ENCODE peak calls at places on chromosomes 1 and 21, in seven cellular contexts. One of them, this sample, is unnamed.
A peak's percentile ranks its signal among the peaks of the same experiment; 100 is the strongest.

GRCh38 chr1:174397261-174397660 is 50.5 kb upstream of the GPR52 start:
- DNase-seq in GM12878: no peak
- DNase-seq in K562: no peak
- DNase-seq in endothelial cell of umbilical vein: no peak
- DNase-seq in A549: no peak
- DNase-seq in HCT116: no peak
- DNase-seq in H1: no peak
- DNase-seq in this sample: no peak

GRCh38 chr1:106699436-106699835 is 357.0 kb upstream of the PRMT6 start:
- DNase-seq in GM12878: no peak
- DNase-seq in H1: no peak
- DNase-seq in endothelial cell of umbilical vein: no peak
- DNase-seq in HCT116: no peak
- DNase-seq in K562: no peak
- DNase-seq in A549: no peak
- DNase-seq in this sample: no peak

GRCh38 chr1:119285482-119285881 is 83.1 kb upstream of the HAO2 start:
- DNase-seq in A549: no peak
- DNase-seq in HCT116: no peak
- DNase-seq in H1: no peak
- DNase-seq in K562: no peak
- DNase-seq in endothelial cell of umbilical vein: no peak
- DNase-seq in GM12878: no peak
- DNase-seq in this sample: no peak

GRCh38 chr21:17610862-17611261 is 1.8 kb downstream of the BTG3 start:
- DNase-seq in endothelial cell of umbilical vein: no peak
- DNase-seq in GM12878: no peak
- DNase-seq in K562: no peak
- DNase-seq in A549: no peak
- DNase-seq in HCT116: no peak
- DNase-seq in H1: no peak
- DNase-seq in this sample: peak; percentile 13

GRCh38 chr1:229943988-229944743 is 122.9 kb upstream of the GALNT2 start:
- DNase-seq in GM12878: no peak
- DNase-seq in endothelial cell of umbilical vein: no peak
- DNase-seq in A549: no peak
- DNase-seq in K562: no peak
- DNase-seq in HCT116: no peak
- DNase-seq in H1: no peak
- DNase-seq in this sample: no peak

GRCh38 chr1:6509603-6510291 is 18.3 kb upstream of the PLEKHG5 start:
- DNase-seq in A549: no peak
- DNase-seq in H1: no peak
- DNase-seq in endothelial cell of umbilical vein: no peak
- DNase-seq in HCT116: no peak
- DNase-seq in GM12878: no peak
- DNase-seq in K562: no peak
- DNase-seq in this sample: no peak

GRCh38 chr1:212512731-212513559 is 80.2 kb downstream of the NENF start:
- DNase-seq in K562: no peak
- DNase-seq in GM12878: no peak
- DNase-seq in H1: no peak
- DNase-seq in HCT116: peak; percentile 51
- DNase-seq in endothelial cell of umbilical vein: no peak
- DNase-seq in A549: peak; percentile 40
- DNase-seq in this sample: no peak

GRCh38 chr1:114352797-114353196 is 158.2 kb downstream of the TRIM33 start:
- DNase-seq in GM12878: no peak
- DNase-seq in HCT116: no peak
- DNase-seq in H1: peak; percentile 45
- DNase-seq in endothelial cell of umbilical vein: no peak
- DNase-seq in A549: no peak
- DNase-seq in K562: peak; percentile 10
- DNase-seq in this sample: no peak

GRCh38 chr1:226373376-226373775 is 34.5 kb downstream of the PARP1 start:
- DNase-seq in A549: no peak
- DNase-seq in K562: no peak
- DNase-seq in GM12878: no peak
- DNase-seq in H1: no peak
- DNase-seq in HCT116: no peak
- DNase-seq in endothelial cell of umbilical vein: no peak
- DNase-seq in this sample: no peak

GRCh38 chr1:226708967-226709396 is 30.1 kb downstream of the ITPKB start:
- DNase-seq in endothelial cell of umbilical vein: no peak
- DNase-seq in A549: no peak
- DNase-seq in K562: no peak
- DNase-seq in HCT116: no peak
- DNase-seq in H1: no peak
- DNase-seq in GM12878: no peak
- DNase-seq in this sample: no peak

GRCh38 chr1:117180571-117180970 is 30.2 kb downstream of the VTCN1 start:
- DNase-seq in endothelial cell of umbilical vein: no peak
- DNase-seq in HCT116: no peak
- DNase-seq in A549: no peak
- DNase-seq in K562: no peak
- DNase-seq in H1: no peak
- DNase-seq in GM12878: no peak
- DNase-seq in this sample: no peak

GRCh38 chr1:119001181-119002018 is 13.3 kb upstream of the TBX15 start:
- DNase-seq in GM12878: no peak
- DNase-seq in HCT116: no peak
- DNase-seq in A549: no peak
- DNase-seq in K562: no peak
- DNase-seq in endothelial cell of umbilical vein: no peak
- DNase-seq in H1: peak; percentile 60
- DNase-seq in this sample: no peak

GRCh38 chr1:94440088-94440487 is 21.9 kb downstream of the ABCD3 start:
- DNase-seq in A549: no peak
- DNase-seq in endothelial cell of umbilical vein: no peak
- DNase-seq in K562: peak; percentile 19
- DNase-seq in H1: no peak
- DNase-seq in GM12878: no peak
- DNase-seq in HCT116: no peak
- DNase-seq in this sample: no peak

GRCh38 chr1:206690516-206690915 is 5.8 kb downstream of the MAPKAPK2 start:
- DNase-seq in H1: no peak
- DNase-seq in GM12878: no peak
- DNase-seq in HCT116: no peak
- DNase-seq in A549: no peak
- DNase-seq in endothelial cell of umbilical vein: no peak
- DNase-seq in K562: peak; percentile 15
- DNase-seq in this sample: no peak

GRCh38 chr1:214515544-214516433 is 35.6 kb downstream of the PTPN14 start:
- DNase-seq in endothelial cell of umbilical vein: no peak
- DNase-seq in GM12878: no peak
- DNase-seq in K562: no peak
- DNase-seq in A549: no peak
- DNase-seq in H1: no peak
- DNase-seq in HCT116: no peak
- DNase-seq in this sample: no peak

GRCh38 chr1:185559684-185560310 is 174.4 kb upstream of the HMCN1 start:
- DNase-seq in endothelial cell of umbilical vein: peak; percentile 51
- DNase-seq in GM12878: peak; percentile 72
- DNase-seq in HCT116: peak; percentile 31
- DNase-seq in H1: peak; percentile 54
- DNase-seq in A549: peak; percentile 27
- DNase-seq in K562: peak; percentile 24
- DNase-seq in this sample: peak; percentile 26

GRCh38 chr1:225735252-225736149 is 42.1 kb upstream of the SRP9 start:
- DNase-seq in K562: no peak
- DNase-seq in A549: peak; percentile 82
- DNase-seq in GM12878: no peak
- DNase-seq in H1: no peak
- DNase-seq in HCT116: no peak
- DNase-seq in endothelial cell of umbilical vein: peak; percentile 68
- DNase-seq in this sample: peak; percentile 72

GRCh38 chr1:182292193-182292741 is 99.3 kb downstream of the GLUL start:
- DNase-seq in K562: no peak
- DNase-seq in H1: no peak
- DNase-seq in GM12878: no peak
- DNase-seq in HCT116: no peak
- DNase-seq in endothelial cell of umbilical vein: no peak
- DNase-seq in A549: no peak
- DNase-seq in this sample: peak; percentile 34

GRCh38 chr1:2230781-2231666 is 2.9 kb downstream of the SKI start:
- DNase-seq in HCT116: no peak
- DNase-seq in K562: peak; percentile 53
- DNase-seq in endothelial cell of umbilical vein: peak; percentile 28
- DNase-seq in GM12878: no peak
- DNase-seq in H1: peak; percentile 53
- DNase-seq in A549: no peak
- DNase-seq in this sample: no peak

DNA sequence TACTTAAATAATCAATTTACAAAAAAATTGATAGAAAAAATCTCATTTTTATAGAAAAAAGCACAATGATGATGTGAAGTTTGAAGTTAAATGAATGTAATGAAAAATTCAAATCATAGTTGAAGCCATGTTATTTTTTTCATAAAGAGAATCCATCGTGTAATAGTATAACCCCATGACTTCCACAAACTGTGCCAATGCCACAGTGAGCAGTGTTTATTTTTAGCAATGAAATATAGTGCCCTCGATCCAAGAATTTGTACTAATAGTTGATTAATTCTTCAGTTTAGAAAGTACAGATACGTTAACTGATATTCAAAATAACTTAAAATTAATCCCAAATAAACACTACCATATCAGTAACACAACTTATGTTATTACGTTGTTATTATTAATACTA is 225.9 kb downstream of the PTPRC start:
- DNase-seq in endothelial cell of umbilical vein: no peak
- DNase-seq in K562: no peak
- DNase-seq in HCT116: no peak
- DNase-seq in GM12878: no peak
- DNase-seq in H1: no peak
- DNase-seq in A549: no peak
- DNase-seq in this sample: no peak
- H3K4me2 ChIP-seq in endothelial cell of umbilical vein: no peak overlapping the region
- H3K4me2 ChIP-seq in K562: no peak overlapping the region
- H3K4me2 ChIP-seq in HCT116: no peak overlapping the region
- H3K4me2 ChIP-seq in GM12878: no peak overlapping the region
- H3K4me2 ChIP-seq in H1: no peak overlapping the region
- H3K4me2 ChIP-seq in A549: no peak overlapping the region
- H3K4me2 ChIP-seq in this sample: no peak overlapping the region

DNA sequence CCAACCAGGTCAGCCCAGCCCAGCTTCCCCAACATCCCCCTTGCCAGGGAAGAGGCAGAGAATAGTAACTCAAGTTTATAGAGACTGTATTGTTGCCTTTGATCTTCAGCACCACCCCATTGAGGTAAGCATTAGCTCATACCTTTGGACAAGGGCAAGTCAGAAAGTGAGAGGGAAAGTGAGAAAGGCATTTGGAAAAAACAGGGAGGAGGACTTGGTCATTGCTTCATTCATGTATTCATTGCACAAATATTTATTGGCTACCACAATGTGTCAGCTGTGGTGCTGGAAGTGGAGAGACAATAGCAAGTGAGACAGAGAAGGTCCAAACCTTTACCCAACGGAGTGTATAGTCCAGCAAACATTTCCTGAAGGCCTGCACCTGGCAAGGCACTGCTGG is 561.2 kb downstream of the KIF26B start:
- DNase-seq in H1: no peak
- DNase-seq in HCT116: peak; percentile 26
- DNase-seq in K562: no peak
- DNase-seq in GM12878: no peak
- DNase-seq in endothelial cell of umbilical vein: no peak
- DNase-seq in A549: no peak
- DNase-seq in this sample: peak; percentile 43
- TF ChIP-seq MAX in H1: no peak
- TF ChIP-seq MAX in HCT116: no peak
- TF ChIP-seq MAX in K562: no peak
- TF ChIP-seq MAX in GM12878: no peak
- TF ChIP-seq MAX in endothelial cell of umbilical vein: no peak
- TF ChIP-seq MAX in A549: no peak
- TF ChIP-seq MAX in this sample: no peak

GRCh38 chr1:191912517-191912916 is 245.7 kb upstream of the RGS18 start:
- DNase-seq in H1: no peak
- DNase-seq in A549: no peak
- DNase-seq in endothelial cell of umbilical vein: no peak
- DNase-seq in GM12878: no peak
- DNase-seq in HCT116: no peak
- DNase-seq in K562: no peak
- DNase-seq in this sample: no peak
- H3K4me2 ChIP-seq in H1: no peak overlapping the region
- H3K4me2 ChIP-seq in A549: no peak overlapping the region
- H3K4me2 ChIP-seq in endothelial cell of umbilical vein: no peak overlapping the region
- H3K4me2 ChIP-seq in GM12878: no peak overlapping the region
- H3K4me2 ChIP-seq in HCT116: no peak overlapping the region
- H3K4me2 ChIP-seq in K562: no peak overlapping the region
- H3K4me2 ChIP-seq in this sample: no peak overlapping the region

GRCh38 chr1:23463286-23463685 is 20.7 kb downstream of the ASAP3 start:
- DNase-seq in endothelial cell of umbilical vein: no peak
- DNase-seq in HCT116: no peak
- DNase-seq in GM12878: no peak
- DNase-seq in K562: no peak
- DNase-seq in H1: no peak
- DNase-seq in A549: no peak
- DNase-seq in this sample: no peak
- TF ChIP-seq MAX in endothelial cell of umbilical vein: no peak
- TF ChIP-seq MAX in HCT116: no peak
- TF ChIP-seq MAX in GM12878: no peak
- TF ChIP-seq MAX in K562: no peak
- TF ChIP-seq MAX in H1: no peak
- TF ChIP-seq MAX in A549: no peak
- TF ChIP-seq MAX in this sample: no peak

GRCh38 chr1:109275706-109276345 is 7.1 kb downstream of the PSRC1 start:
- DNase-seq in endothelial cell of umbilical vein: no peak
- DNase-seq in GM12878: no peak
- DNase-seq in HCT116: no peak
- DNase-seq in H1: no peak
- DNase-seq in K562: peak; percentile 49
- DNase-seq in A549: no peak
- DNase-seq in this sample: peak; percentile 48
- H3K4me2 ChIP-seq in endothelial cell of umbilical vein: no peak overlapping the region
- H3K4me2 ChIP-seq in GM12878: no peak overlapping the region
- H3K4me2 ChIP-seq in HCT116: peak overlapping the region; percentile 63
- H3K4me2 ChIP-seq in H1: no peak overlapping the region
- H3K4me2 ChIP-seq in K562: peak overlapping the region; percentile 68
- H3K4me2 ChIP-seq in A549: peak overlapping the region; percentile 83
- H3K4me2 ChIP-seq in this sample: peak overlapping the region; percentile 68

GRCh38 chr1:38805036-38805435 is 54.5 kb downstream of the RRAGC start:
- DNase-seq in endothelial cell of umbilical vein: no peak
- DNase-seq in HCT116: no peak
- DNase-seq in GM12878: no peak
- DNase-seq in H1: no peak
- DNase-seq in A549: no peak
- DNase-seq in K562: no peak
- DNase-seq in this sample: no peak

GRCh38 chr1:38806090-38806489 is 53.5 kb downstream of the RRAGC start:
- DNase-seq in HCT116: no peak
- DNase-seq in endothelial cell of umbilical vein: no peak
- DNase-seq in K562: no peak
- DNase-seq in A549: no peak
- DNase-seq in GM12878: no peak
- DNase-seq in H1: no peak
- DNase-seq in this sample: no peak

GRCh38 chr1:38803647-38804046 is 55.9 kb downstream of the RRAGC start:
- DNase-seq in H1: peak; percentile 48
- DNase-seq in GM12878: no peak
- DNase-seq in A549: no peak
- DNase-seq in endothelial cell of umbilical vein: peak; percentile 9
- DNase-seq in HCT116: no peak
- DNase-seq in K562: no peak
- DNase-seq in this sample: no peak

GRCh38 chr1:38800720-38801671 is 58.6 kb downstream of the RRAGC start:
- DNase-seq in K562: no peak
- DNase-seq in HCT116: no peak
- DNase-seq in H1: no peak
- DNase-seq in GM12878: no peak
- DNase-seq in A549: no peak
- DNase-seq in endothelial cell of umbilical vein: no peak
- DNase-seq in this sample: no peak

GRCh38 chr1:38804062-38804886 is 55.3 kb downstream of the RRAGC start:
- DNase-seq in GM12878: no peak
- DNase-seq in H1: peak; percentile 72
- DNase-seq in K562: no peak
- DNase-seq in HCT116: no peak
- DNase-seq in endothelial cell of umbilical vein: no peak
- DNase-seq in A549: no peak
- DNase-seq in this sample: no peak
- TF ChIP-seq MAX in GM12878: no peak
- TF ChIP-seq MAX in H1: peak; percentile 78
- TF ChIP-seq MAX in K562: no peak
- TF ChIP-seq MAX in HCT116: no peak
- TF ChIP-seq MAX in endothelial cell of umbilical vein: no peak
- TF ChIP-seq MAX in A549: no peak
- TF ChIP-seq MAX in this sample: no peak

This sample was measured in HepG2.